ENCODE peak calls at places on chromosomes 3 and 15, in four cellular contexts. Y, X, P and E are unnamed samples.

GRCh38 chr3:196219194-196219969 is 3.0 kb downstream of the SLC51A start:
- DNase-seq in X (peak), P (peak), Y (peak), E (peak)

GRCh38 chr3:52787246-52787645 is 7.3 kb upstream of the ITIH3 start:
- DNase-seq in X (no peak), Y (no peak), P (no peak), E (no peak)

GRCh38 chr3:149114458-149114857 is 15.0 kb upstream of the HPS3 start:
- DNase-seq in Y (no peak), X (peak), P (no peak), E (no peak)

GRCh38 chr3:102078864-102079808 is 229.8 kb downstream of the NFKBIZ start:
- DNase-seq in X (no peak), P (no peak), Y (no peak), E (no peak)

GRCh38 chr15:90826886-90827435 is 41.4 kb upstream of the FURIN start:
- DNase-seq in X (no peak), P (no peak), Y (no peak), E (no peak)

GRCh38 chr3:153880493-153880892 is 240.7 kb upstream of the ARHGEF26 start:
- DNase-seq in X (no peak), P (no peak), Y (no peak), E (no peak)

GRCh38 chr3:159210336-159210735 is 408.5 kb downstream of the MFSD1 start:
- DNase-seq in Y (peak), P (no peak), X (no peak), E (peak)

GRCh38 chr15:29074045-29074444 is 188.3 kb downstream of the APBA2 start:
- DNase-seq in P (peak), Y (no peak), X (no peak), E (no peak)

GRCh38 chr15:82122754-82123400 is 77.1 kb upstream of the MEX3B start:
- DNase-seq in X (peak), P (peak), Y (peak), E (peak)

GRCh38 chr3:45113625-45114050 is 32.5 kb downstream of the CDCP1 start:
- DNase-seq in X (no peak), P (peak), Y (no peak), E (no peak)

GRCh38 chr3:188241072-188241471 is 87.1 kb downstream of the LPP start:
- DNase-seq in P (peak), X (peak), Y (peak), E (peak)

GRCh38 chr3:185225523-185225922 is 28.3 kb downstream of the EHHADH start:
- DNase-seq in X (peak), P (peak), Y (peak), E (peak)

GRCh38 chr3:24128195-24129005 is 183.3 kb downstream of the NR1D2 start:
- DNase-seq in Y (peak), P (peak), X (peak), E (peak)

GRCh38 chr3:125684199-125684598 is 88.9 kb upstream of the OSBPL11 start:
- DNase-seq in X (peak), Y (peak), P (peak), E (peak)

GRCh38 chr3:95508124-95508523 is 1306.3 kb upstream of the EPHA6 start:
- DNase-seq in P (no peak), Y (no peak), X (no peak), E (no peak)

GRCh38 chr3:140147965-140148490 is 213.0 kb downstream of the CLSTN2 start:
- DNase-seq in P (no peak), Y (no peak), X (no peak), E (no peak)

GRCh38 chr15:76310470-76311070 is 699 bp downstream of the ETFA start:
- DNase-seq in X (peak), Y (peak), P (peak), E (no peak)

GRCh38 chr3:184177331-184177731 is 2.7 kb downstream of the AP2M1 start:
- DNase-seq in X (peak), P (peak), Y (peak), E (no peak)

GRCh38 chr3:173037840-173038483 is 103.1 kb downstream of the SPATA16 start:
- DNase-seq in X (no peak), P (no peak), Y (no peak), E (no peak)

GRCh38 chr3:5026046-5026362 is 46.8 kb downstream of the BHLHE40 start:
- DNase-seq in P (no peak), X (no peak), Y (no peak), E (no peak)

GRCh38 chr15:63715818-63716217 is 117.9 kb downstream of the HERC1 start:
- DNase-seq in X (peak), P (peak), Y (peak), E (no peak)

GRCh38 chr15:44535509-44536297 is 1.2 kb upstream of the EIF3J start:
- DNase-seq in X (no peak), Y (no peak), P (no peak), E (peak)

GRCh38 chr15:85289677-85290365 is 90.6 kb upstream of the AKAP13 start:
- DNase-seq in Y (peak), X (peak), P (peak), E (peak)

GRCh38 chr3:69116162-69116561 is 6.2 kb downstream of the LMOD3 start:
- DNase-seq in Y (no peak), P (no peak), X (no peak), E (no peak)

GRCh38 chr15:31435256-31435781 is 108.7 kb downstream of the KLF13 start:
- DNase-seq in X (peak), Y (peak), P (peak), E (peak)

GRCh38 chr15:51286816-51287215 is 51.6 kb downstream of the CYP19A1 start:
- DNase-seq in X (no peak), P (no peak), Y (no peak), E (no peak)
- TF ChIP-seq CTCF in X (no peak), P (no peak), Y (peak), E (no peak)

GRCh38 chr3:180420804-180421203 is 181.2 kb upstream of the TTC14 start:
- DNase-seq in Y (peak), X (no peak), P (peak), E (no peak)
- H3K4me3 ChIP-seq in Y (no peak), X (no peak), P (peak), E (no peak)

GRCh38 chr3:35529337-35529736 is 110.0 kb upstream of the ARPP21 start:
- DNase-seq in Y (no peak), X (no peak), P (no peak), E (no peak)
- TF ChIP-seq CTCF in Y (no peak), X (no peak), P (no peak), E (no peak)

GRCh38 chr3:70803317-70803716 is 490.9 kb upstream of the MDFIC2 start:
- DNase-seq in Y (no peak), X (no peak), P (no peak), E (no peak)

GRCh38 chr3:70806556-70806955 is 494.1 kb upstream of the MDFIC2 start:
- DNase-seq in Y (no peak), X (no peak), P (no peak), E (no peak)

GRCh38 chr3:70808881-70809280 is 496.4 kb upstream of the MDFIC2 start:
- DNase-seq in X (no peak), P (no peak), Y (peak), E (no peak)

GRCh38 chr3:70803891-70804290 is 491.5 kb upstream of the MDFIC2 start:
- DNase-seq in P (no peak), Y (no peak), X (no peak), E (no peak)

DNA sequence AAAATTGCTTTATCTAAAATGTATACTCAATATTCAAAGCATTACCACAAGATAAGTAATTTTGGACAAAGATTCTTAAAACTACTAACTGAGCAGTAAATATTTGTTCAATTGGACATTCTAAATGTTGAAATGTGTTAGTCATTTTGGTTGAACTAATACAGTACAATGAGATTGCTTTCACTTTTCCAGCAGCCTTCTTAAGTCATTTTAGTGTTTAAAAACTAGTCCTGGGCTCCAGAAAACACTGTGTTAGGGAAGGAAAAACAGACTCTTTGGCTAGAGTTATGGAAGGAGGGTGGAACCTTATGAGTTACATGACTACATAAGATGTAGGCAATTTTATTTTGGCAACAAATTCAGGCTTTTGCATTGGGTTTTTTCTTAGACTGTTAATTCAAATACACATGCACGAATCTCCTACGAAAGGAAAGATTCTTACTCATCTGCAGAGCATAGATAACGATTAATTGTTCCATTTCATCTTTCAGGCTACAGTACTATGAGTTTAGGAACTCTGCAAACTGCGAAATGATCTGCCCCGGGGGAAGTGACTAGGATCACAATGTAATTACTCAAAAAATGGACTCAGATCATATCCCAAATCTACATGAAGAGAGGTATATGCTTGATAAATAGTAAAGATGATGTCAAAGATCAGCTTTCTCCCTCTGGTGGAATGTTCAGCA is 492.8 kb upstream of the MDFIC2 start:
- DNase-seq in X (peak), P (peak), Y (peak), E (peak)
- H3K4me3 ChIP-seq in X (peak), P (no peak), Y (peak), E (peak)

DNA sequence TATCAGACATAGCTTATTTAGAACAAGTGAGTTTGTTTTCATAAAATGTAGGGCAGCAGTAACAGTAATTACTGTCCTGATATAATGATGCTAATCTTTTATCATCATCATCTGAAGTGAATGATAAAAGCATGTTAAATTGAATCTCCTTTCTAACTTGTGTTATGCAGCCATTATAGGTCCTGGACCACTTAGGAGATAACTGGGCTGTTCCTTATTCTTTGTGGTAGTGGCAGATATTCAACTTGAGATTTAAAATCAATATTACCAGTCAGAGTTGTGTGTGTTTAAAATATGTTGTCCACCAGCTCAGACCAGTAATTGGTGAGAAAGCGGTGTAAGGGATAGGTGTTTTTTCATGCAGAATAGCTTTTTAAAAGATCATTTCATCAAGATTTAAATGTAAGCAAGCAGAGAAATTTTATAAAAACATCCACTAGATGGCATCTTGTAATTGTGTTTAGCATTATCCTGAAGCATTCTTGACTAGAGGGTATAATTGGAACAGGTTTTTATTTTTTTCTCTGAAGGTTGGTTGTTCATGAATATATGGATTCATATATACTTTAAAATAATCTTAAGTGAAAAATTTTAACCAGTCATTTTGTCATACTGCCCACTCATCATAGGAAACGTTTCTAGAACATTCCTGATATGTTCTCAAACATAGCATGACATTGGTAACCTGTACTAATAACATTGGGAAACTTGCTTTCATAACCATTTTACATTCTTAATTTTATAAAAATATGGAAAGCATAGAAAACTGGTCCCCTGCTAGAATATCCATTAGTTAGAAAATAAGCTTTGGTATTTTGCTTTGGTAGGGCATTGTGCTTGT is 153.9 kb downstream of the BBX start:
- DNase-seq in P (peak), Y (peak), X (peak), E (no peak)
- TF ChIP-seq CTCF in P (peak), Y (peak), X (peak), E (peak)